ENCODE peak calls at places on chromosomes 5 and 9, in ten cellular contexts. M, E, T, N, X, B, F, S, W and V are unnamed samples. For H3K27me3, the result is how much of the 10 kb centered on the place peaks cover.

GRCh38 chr5:57986746-57987145 is 473.1 kb downstream of the PLK2 start:
- DNase-seq in M (no peak), E (no peak), T (no peak), N (no peak), X (no peak), B (no peak), F (no peak), S (peak), W (no peak), V (peak)

GRCh38 chr9:104586496-104587180 is 12.6 kb downstream of the OR13C5 start:
- DNase-seq in M (no peak), E (no peak), T (no peak), N (no peak), X (no peak), B (no peak), F (peak), S (no peak), W (no peak), V (no peak)

GRCh38 chr9:69252436-69252835 is 72.6 kb upstream of the ENTREP1 start:
- DNase-seq in M (no peak), E (no peak), T (no peak), N (no peak), X (no peak), B (no peak), F (no peak), S (no peak), W (no peak), V (no peak)

GRCh38 chr5:30287890-30288289 is 905.6 kb upstream of the CDH6 start:
- DNase-seq in M (no peak), E (no peak), T (no peak), N (no peak), X (no peak), B (no peak), F (no peak), S (no peak), W (no peak), V (no peak)

GRCh38 chr5:153043876-153044275 is 446.6 kb upstream of the GRIA1 start:
- DNase-seq in M (no peak), E (no peak), T (no peak), N (no peak), X (no peak), B (no peak), F (no peak), S (no peak), W (no peak), V (no peak)

GRCh38 chr5:1542755-1543154 is 19.0 kb upstream of the LPCAT1 start:
- DNase-seq in M (peak), E (no peak), T (no peak), N (no peak), X (no peak), B (no peak), F (no peak), S (no peak), W (peak), V (no peak)

GRCh38 chr9:112112941-112113399 is 62.1 kb downstream of the SUSD1 start:
- DNase-seq in M (no peak), E (no peak), T (no peak), N (peak), X (peak), B (peak), F (peak), S (peak), W (peak), V (peak)

GRCh38 chr9:134208310-134208841 is 44.0 kb upstream of the RNU6ATAC start:
- DNase-seq in M (peak), E (peak), T (peak), N (peak), X (peak), B (no peak), F (no peak), S (no peak), W (no peak), V (no peak)

GRCh38 chr5:160272041-160272663 is 40.2 kb downstream of the CCNJL start:
- DNase-seq in M (no peak), E (no peak), T (no peak), N (no peak), X (no peak), B (no peak), F (peak), S (no peak), W (no peak), V (no peak)

GRCh38 chr9:84154320-84154719 is 173.7 kb downstream of the RMI1 start:
- DNase-seq in M (no peak), E (no peak), T (no peak), N (no peak), X (no peak), B (no peak), F (no peak), S (no peak), W (no peak), V (no peak)

GRCh38 chr5:159886312-159886711 is 30.0 kb upstream of the ADRA1B start:
- DNase-seq in M (no peak), E (no peak), T (no peak), N (no peak), X (no peak), B (no peak), F (no peak), S (no peak), W (no peak), V (no peak)

GRCh38 chr5:137344723-137345322 is 154.3 kb downstream of the SPOCK1 start:
- DNase-seq in M (no peak), E (no peak), T (peak), N (no peak), X (peak), B (peak), F (peak), S (peak), W (no peak), V (peak)

GRCh38 chr9:129665008-129665771 is at the start of gene PRRX2:
- DNase-seq in M (no peak), E (peak), T (no peak), N (no peak), X (peak), B (no peak), F (peak), S (no peak), W (no peak), V (no peak)

GRCh38 chr5:116756531-116756930 is 181.9 kb upstream of the SEMA6A start:
- DNase-seq in M (no peak), E (no peak), T (no peak), N (no peak), X (no peak), B (no peak), F (no peak), S (no peak), W (no peak), V (no peak)
- TF ChIP-seq CTCF in M (peak), E (peak), T (peak), N (no peak), X (no peak), B (no peak), F (no peak), S (no peak), W (no peak), V (peak)

DNA sequence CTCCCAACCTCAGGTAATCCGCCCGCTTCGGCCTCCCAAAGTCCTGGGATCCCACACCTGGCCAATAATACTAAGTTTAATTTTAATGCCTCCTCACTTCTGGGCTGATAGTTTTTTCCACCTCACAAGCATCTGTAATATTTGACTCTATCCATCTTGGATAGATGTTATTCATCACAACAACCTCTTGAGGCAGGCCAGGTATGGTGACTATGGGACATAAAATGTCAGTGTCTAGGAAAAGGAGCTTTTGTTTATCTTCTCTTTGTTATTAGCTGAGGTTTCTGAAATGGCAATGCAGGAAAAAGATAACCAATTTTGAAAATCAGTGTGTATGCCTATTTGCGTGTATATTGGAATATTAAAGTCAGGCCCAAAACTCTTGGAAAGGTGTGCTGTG is 1.2 kb upstream of the CCDC69 start:
- DNase-seq in M (no peak), E (no peak), T (no peak), N (no peak), X (no peak), B (no peak), F (no peak), S (no peak), W (no peak), V (no peak)
- H3K27me3 ChIP-seq in M (under half), E (under half), T (under half), N (under half), X (under half), B (under half), F (under half), S (under half), W (under half), V (under half)

GRCh38 chr9:95809686-95810085 is 65.8 kb upstream of the ERCC6L2 start:
- DNase-seq in M (no peak), E (no peak), T (no peak), N (no peak), X (no peak), B (no peak), F (no peak), S (no peak), W (no peak), V (no peak)

GRCh38 chr9:95808001-95808400 is 67.5 kb upstream of the ERCC6L2 start:
- DNase-seq in M (no peak), E (no peak), T (no peak), N (no peak), X (no peak), B (no peak), F (no peak), S (no peak), W (no peak), V (no peak)

GRCh38 chr9:95813923-95814322 is 61.6 kb upstream of the ERCC6L2 start:
- DNase-seq in M (no peak), E (no peak), T (no peak), N (no peak), X (no peak), B (no peak), F (no peak), S (no peak), W (no peak), V (no peak)

GRCh38 chr9:95810133-95810532 is 65.4 kb upstream of the ERCC6L2 start:
- DNase-seq in M (no peak), E (no peak), T (no peak), N (no peak), X (no peak), B (no peak), F (no peak), S (no peak), W (no peak), V (no peak)

GRCh38 chr9:95810814-95811213 is 64.7 kb upstream of the ERCC6L2 start:
- DNase-seq in M (no peak), E (no peak), T (no peak), N (no peak), X (no peak), B (no peak), F (no peak), S (no peak), W (no peak), V (no peak)
- TF ChIP-seq CTCF in M (no peak), E (no peak), T (no peak), N (no peak), X (no peak), B (no peak), F (no peak), S (no peak), W (no peak), V (no peak)

GRCh38 chr5:135056316-135057030 is 22.4 kb upstream of the PITX1 start:
- DNase-seq in M (no peak), E (no peak), T (no peak), N (no peak), X (no peak), B (no peak), F (no peak), S (no peak), W (no peak), V (no peak)
- H3K27me3 ChIP-seq in M (under half), E (under half), T (under half), N (under half), X (under half), B (under half), F (half or more), S (under half), W (under half), V (under half)

GRCh38 chr5:148653840-148654781 is at the start of gene HTR4:
- DNase-seq in M (no peak), E (no peak), T (no peak), N (peak), X (peak), B (no peak), F (peak), S (peak), W (no peak), V (no peak)
- TF ChIP-seq CTCF in M (no peak), E (no peak), T (no peak), N (no peak), X (no peak), B (no peak), F (peak), S (no peak), W (no peak), V (no peak)

DNA sequence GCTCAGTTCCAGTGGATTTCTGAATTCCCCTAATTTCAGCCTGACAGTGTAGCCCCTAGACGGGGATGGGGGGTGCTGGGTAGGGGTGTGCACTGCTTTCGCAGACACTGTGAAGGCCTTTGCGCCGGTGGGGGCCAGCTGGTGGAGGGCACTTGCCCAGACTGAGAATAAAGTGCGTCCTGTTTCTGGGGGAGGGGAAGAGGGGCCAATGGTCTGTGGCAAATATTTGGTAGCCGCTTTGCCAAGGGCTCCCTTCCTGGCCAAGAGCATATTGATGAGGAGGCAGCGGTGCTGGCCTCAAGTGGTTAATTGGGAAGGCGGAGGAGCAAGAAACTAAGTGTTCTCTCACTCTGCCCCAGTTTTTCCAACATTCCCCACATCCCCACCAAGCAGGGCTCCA is 1.4 kb downstream of the CXCL14 start:
- DNase-seq in M (no peak), E (no peak), T (no peak), N (no peak), X (no peak), B (no peak), F (no peak), S (no peak), W (no peak), V (no peak)
- H3K27me3 ChIP-seq in M (under half), E (half or more), T (half or more), N (under half), X (under half), B (under half), F (half or more), S (under half), W (under half), V (under half)